ENCODE peak calls at places on chromosomes 3 and 15, in seven cellular contexts. C is GM12878, X is HepG2, Z is GM12891, T is H1, P is SK-N-SH, A is K562. O is an unnamed sample.

GRCh38 chr3:169112153-169112892 is 551.2 kb downstream of the MECOM start:
- DNase-seq in A (no peak), Z (no peak), C (no peak), X (peak; percentile 50), P (no peak), T (no peak), O (no peak)

GRCh38 chr15:57734860-57735259 is 28.3 kb downstream of the POLR2M start:
- DNase-seq in A (no peak), C (no peak), Z (no peak), T (no peak), X (no peak), P (no peak), O (no peak)

GRCh38 chr3:175941352-175941751 is 1082.2 kb downstream of the NAALADL2 start:
- DNase-seq in T (no peak), C (no peak), X (no peak), Z (no peak), P (no peak), A (peak; percentile 8), O (no peak)

GRCh38 chr3:10334461-10334860 is 13.5 kb upstream of the SEC13 start:
- DNase-seq in P (no peak), T (no peak), A (peak; percentile 76), X (no peak), Z (no peak), C (no peak), O (no peak)

GRCh38 chr15:64334530-64334929 is 21.4 kb downstream of the CSNK1G1 start:
- DNase-seq in A (no peak), C (no peak), X (no peak), P (no peak), Z (no peak), T (peak; percentile 7), O (no peak)

GRCh38 chr3:127915115-127915936 is at the start of gene KBTBD12:
- DNase-seq in Z (peak; percentile 38), P (no peak), A (no peak), C (no peak), T (no peak), X (no peak), O (no peak)

GRCh38 chr3:167350245-167350862 is 29.7 kb downstream of the ZBBX start:
- DNase-seq in Z (no peak), P (no peak), T (no peak), X (peak; percentile 5), A (no peak), C (no peak), O (no peak)

GRCh38 chr3:30232546-30232945 is 373.9 kb upstream of the TGFBR2 start:
- DNase-seq in C (no peak), Z (no peak), T (no peak), P (no peak), X (no peak), A (no peak), O (no peak)

GRCh38 chr15:92074646-92075045 is 221.1 kb downstream of the SLCO3A1 start:
- DNase-seq in C (no peak), Z (no peak), T (no peak), X (no peak), P (no peak), A (no peak), O (no peak)

GRCh38 chr15:82093774-82094211 is 48.0 kb upstream of the MEX3B start:
- DNase-seq in Z (no peak), A (peak; percentile 41), P (no peak), C (no peak), X (peak; percentile 41), T (no peak), O (no peak)

GRCh38 chr3:10397879-10398278 is 77.0 kb upstream of the SEC13 start:
- DNase-seq in A (no peak), C (no peak), T (no peak), Z (no peak), X (no peak), P (no peak), O (no peak)

GRCh38 chr15:39279331-39279730 is 301.5 kb upstream of the THBS1 start:
- DNase-seq in A (no peak), Z (no peak), T (no peak), X (no peak), P (no peak), C (no peak), O (no peak)

GRCh38 chr3:97914390-97914789 is 57.8 kb downstream of the RIOX2 start:
- DNase-seq in C (no peak), T (no peak), Z (no peak), A (no peak), P (no peak), X (no peak), O (no peak)

GRCh38 chr15:70156781-70157261 is 59.1 kb upstream of the TLE3 start:
- DNase-seq in P (no peak), X (no peak), Z (no peak), A (no peak), T (no peak), C (no peak), O (no peak)

GRCh38 chr3:183697123-183697609 is 431 bp upstream of the YEATS2 start:
- DNase-seq in A (peak; percentile 15), X (no peak), Z (no peak), T (no peak), P (no peak), C (no peak), O (no peak)

GRCh38 chr15:35174948-35175347 is 89.9 kb upstream of the NANOGP8 start:
- DNase-seq in T (no peak), P (no peak), X (no peak), A (no peak), Z (no peak), C (no peak), O (no peak)

GRCh38 chr3:11565072-11565471 is 78.6 kb downstream of the VGLL4 start:
- DNase-seq in C (no peak), P (no peak), T (no peak), A (no peak), X (no peak), Z (no peak), O (no peak)

GRCh38 chr15:88621789-88622604 is 857 bp downstream of the AEN start:
- DNase-seq in Z (no peak), T (no peak), A (no peak), X (peak; percentile 76), P (no peak), C (no peak), O (no peak)

GRCh38 chr15:85394552-85395333 is 14.3 kb downstream of the AKAP13 start:
- DNase-seq in A (no peak), Z (no peak), C (no peak), X (peak; percentile 66), T (no peak), P (no peak), O (no peak)

GRCh38 chr3:70716832-70717231 is 404.4 kb upstream of the MDFIC2 start:
- DNase-seq in A (no peak), X (no peak), Z (no peak), P (peak; percentile 3), C (no peak), T (no peak), O (no peak)

GRCh38 chr15:43225201-43225949 is 4.6 kb upstream of the EPB42 start:
- DNase-seq in P (peak; percentile 71), T (no peak), Z (peak; percentile 63), C (peak; percentile 45), A (no peak), X (peak; percentile 63), O (peak; percentile 47)

GRCh38 chr3:7876741-7877297 is 624.8 kb upstream of the LMCD1 start:
- DNase-seq in P (no peak), Z (no peak), X (no peak), C (no peak), A (no peak), T (no peak), O (no peak)

GRCh38 chr15:74722591-74722990 is 2.7 kb downstream of the CYP1A1 start:
- DNase-seq in A (no peak), Z (no peak), X (no peak), T (no peak), C (no peak), P (no peak), O (no peak)
- TF ChIP-seq TAF1 in A (no peak), Z (no peak), X (no peak), T (no peak), C (no peak), P (no peak), O (no peak)

DNA sequence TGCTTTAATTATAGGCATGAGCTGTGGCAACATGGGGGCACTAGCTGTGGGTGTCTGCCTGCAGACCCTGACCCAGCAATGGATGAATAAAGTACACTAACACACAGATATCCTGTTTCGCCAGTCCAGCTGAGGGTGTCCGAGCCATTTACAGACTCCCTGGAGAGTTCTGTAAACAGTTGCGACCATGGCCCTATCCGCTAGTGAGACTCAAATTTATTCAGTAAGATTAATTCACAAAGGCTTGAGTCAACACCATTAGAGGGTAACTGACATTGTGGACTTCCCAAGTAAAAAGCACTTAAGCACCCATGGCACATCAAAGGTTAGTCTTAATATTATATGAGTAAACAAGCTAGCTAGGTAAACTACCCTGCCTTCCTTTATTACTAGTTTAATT is 161.6 kb downstream of the TBL1XR1 start:
- DNase-seq in C (no peak), T (no peak), Z (no peak), A (no peak), X (no peak), P (no peak), O (no peak)
- TF ChIP-seq POLR2AphosphoS5 in C (no peak), T (no peak), Z (no peak), A (no peak), X (no peak), P (no peak), O (no peak)

GRCh38 chr15:52261026-52261425 is 34.6 kb downstream of the MYO5C start:
- DNase-seq in A (no peak), T (no peak), C (no peak), P (no peak), Z (no peak), X (no peak), O (no peak)
- TF ChIP-seq TAF1 in A (no peak), T (no peak), C (no peak), P (no peak), Z (no peak), X (no peak), O (no peak)

GRCh38 chr15:90954712-90955671 is at the start of gene RCCD1:
- DNase-seq in Z (peak; percentile 99), C (peak; percentile 91), X (peak; percentile 94), P (peak; percentile 98), T (peak; percentile 85), A (peak; percentile 97), O (peak; percentile 100)
- TF ChIP-seq POLR2AphosphoS5 in Z (peak; percentile 90), C (peak; percentile 93), X (peak; percentile 84), P (peak; percentile 87), T (peak; percentile 85), A (peak; percentile 32), O (peak; percentile 95)

GRCh38 chr3:63727248-63727647 is 74.8 kb downstream of the SNTN start:
- DNase-seq in P (no peak), X (no peak), Z (no peak), T (no peak), A (no peak), C (no peak), O (no peak)

GRCh38 chr3:63726656-63727055 is 74.2 kb downstream of the SNTN start:
- DNase-seq in T (no peak), P (no peak), C (no peak), A (no peak), X (no peak), Z (no peak), O (no peak)

GRCh38 chr3:63719796-63720445 is 67.4 kb downstream of the SNTN start:
- DNase-seq in X (no peak), C (no peak), A (no peak), Z (no peak), P (no peak), T (no peak), O (no peak)

DNA sequence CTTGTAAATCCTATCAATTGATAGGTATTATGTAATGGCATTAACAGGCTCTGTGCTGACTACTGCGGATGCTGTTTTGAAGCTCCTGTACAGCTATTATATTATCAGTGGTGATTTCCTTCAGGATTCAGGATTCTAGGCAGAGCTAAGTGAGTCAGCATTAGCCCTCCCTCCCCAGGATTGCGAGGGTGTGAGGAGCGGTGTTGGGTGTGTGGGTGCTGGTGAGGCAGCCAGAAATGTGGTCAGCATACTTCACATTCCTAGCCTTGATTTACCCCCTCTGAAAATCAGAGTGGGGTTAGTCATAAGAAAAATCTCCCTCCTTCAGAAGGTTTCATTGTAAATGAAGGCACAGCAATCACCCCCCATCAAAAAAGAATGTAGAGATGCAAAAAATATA is 72.5 kb downstream of the SNTN start:
- DNase-seq in X (no peak), P (peak; percentile 7), Z (no peak), A (no peak), C (no peak), T (peak; percentile 50), O (no peak)
- TF ChIP-seq TAF1 in X (no peak), P (no peak), Z (no peak), A (no peak), C (no peak), T (no peak), O (no peak)